ENCODE peak calls at places on chromosomes 13 and 19, in five cellular contexts. One of them, this sample, is unnamed.

GRCh38 chr13:29170451-29171082 is 350.4 kb downstream of the MTUS2 start:
- DNase-seq in psoas muscle: no peak
- DNase-seq in fibroblast of mammary gland: no peak
- DNase-seq in breast epithelium: no peak
- DNase-seq in heart left ventricle: no peak
- DNase-seq in this sample: no peak

GRCh38 chr13:23509781-23510543 is 60.2 kb upstream of the TNFRSF19 start:
- DNase-seq in psoas muscle: no peak
- DNase-seq in fibroblast of mammary gland: peak; percentile 68
- DNase-seq in breast epithelium: no peak
- DNase-seq in heart left ventricle: no peak
- DNase-seq in this sample: peak; percentile 85

GRCh38 chr19:52896431-52897148 is 845 bp downstream of the ZNF320 start:
- DNase-seq in psoas muscle: peak; percentile 58
- DNase-seq in fibroblast of mammary gland: peak; percentile 27
- DNase-seq in breast epithelium: no peak
- DNase-seq in heart left ventricle: no peak
- DNase-seq in this sample: peak; percentile 29

GRCh38 chr19:4624733-4625362 is 14.5 kb upstream of the TNFAIP8L1 start:
- DNase-seq in psoas muscle: no peak
- DNase-seq in fibroblast of mammary gland: no peak
- DNase-seq in breast epithelium: no peak
- DNase-seq in heart left ventricle: no peak
- DNase-seq in this sample: no peak

GRCh38 chr13:111217661-111218060 is 102.6 kb downstream of the ARHGEF7 start:
- DNase-seq in psoas muscle: no peak
- DNase-seq in fibroblast of mammary gland: peak; percentile 20
- DNase-seq in breast epithelium: no peak
- DNase-seq in heart left ventricle: no peak
- DNase-seq in this sample: no peak

GRCh38 chr19:44635581-44636438 is 7.9 kb upstream of the PVR start:
- DNase-seq in psoas muscle: no peak
- DNase-seq in fibroblast of mammary gland: peak; percentile 33
- DNase-seq in breast epithelium: no peak
- DNase-seq in heart left ventricle: no peak
- DNase-seq in this sample: peak; percentile 53

GRCh38 chr19:1027953-1028902 is 1.8 kb downstream of the CNN2 start:
- DNase-seq in psoas muscle: peak; percentile 78
- DNase-seq in fibroblast of mammary gland: peak; percentile 95
- DNase-seq in breast epithelium: peak; percentile 78
- DNase-seq in heart left ventricle: peak; percentile 86
- DNase-seq in this sample: peak; percentile 97

GRCh38 chr13:110113284-110113764 is 193.6 kb downstream of the COL4A1 start:
- DNase-seq in psoas muscle: peak; percentile 78
- DNase-seq in fibroblast of mammary gland: peak; percentile 77
- DNase-seq in breast epithelium: no peak
- DNase-seq in heart left ventricle: no peak
- DNase-seq in this sample: peak; percentile 92

GRCh38 chr19:3142292-3142670 is 6.4 kb downstream of the GNA15 start:
- DNase-seq in psoas muscle: no peak
- DNase-seq in fibroblast of mammary gland: peak; percentile 96
- DNase-seq in breast epithelium: no peak
- DNase-seq in heart left ventricle: no peak
- DNase-seq in this sample: no peak

GRCh38 chr13:113816248-113816924 is 47.5 kb downstream of the GAS6 start:
- DNase-seq in psoas muscle: peak; percentile 50
- DNase-seq in fibroblast of mammary gland: peak; percentile 48
- DNase-seq in breast epithelium: no peak
- DNase-seq in heart left ventricle: peak; percentile 58
- DNase-seq in this sample: no peak

GRCh38 chr19:22784051-22784450 is at the start of gene ZNF99:
- DNase-seq in psoas muscle: peak; percentile 72
- DNase-seq in fibroblast of mammary gland: no peak
- DNase-seq in breast epithelium: peak; percentile 81
- DNase-seq in heart left ventricle: peak; percentile 75
- DNase-seq in this sample: no peak

GRCh38 chr13:110354209-110354627 is 47.1 kb downstream of the COL4A2 start:
- DNase-seq in psoas muscle: no peak
- DNase-seq in fibroblast of mammary gland: no peak
- DNase-seq in breast epithelium: no peak
- DNase-seq in heart left ventricle: no peak
- DNase-seq in this sample: no peak

GRCh38 chr13:113620036-113620435 is 35.5 kb downstream of the TFDP1 start:
- DNase-seq in psoas muscle: peak; percentile 35
- DNase-seq in fibroblast of mammary gland: no peak
- DNase-seq in breast epithelium: no peak
- DNase-seq in heart left ventricle: peak; percentile 29
- DNase-seq in this sample: no peak

GRCh38 chr13:107928762-107929161 is 286.6 kb downstream of the LIG4 start:
- DNase-seq in psoas muscle: no peak
- DNase-seq in fibroblast of mammary gland: no peak
- DNase-seq in breast epithelium: no peak
- DNase-seq in heart left ventricle: no peak
- DNase-seq in this sample: no peak

GRCh38 chr13:79533781-79534400 is 52.9 kb downstream of the NDFIP2 start:
- DNase-seq in psoas muscle: no peak
- DNase-seq in fibroblast of mammary gland: peak; percentile 8
- DNase-seq in breast epithelium: no peak
- DNase-seq in heart left ventricle: no peak
- DNase-seq in this sample: peak; percentile 53

GRCh38 chr13:56347014-56347413 is 793.7 kb upstream of the PRR20A start:
- DNase-seq in psoas muscle: no peak
- DNase-seq in fibroblast of mammary gland: no peak
- DNase-seq in breast epithelium: no peak
- DNase-seq in heart left ventricle: no peak
- DNase-seq in this sample: no peak

GRCh38 chr13:114065926-114066774 is 66.3 kb downstream of the RASA3 start:
- DNase-seq in psoas muscle: no peak
- DNase-seq in fibroblast of mammary gland: no peak
- DNase-seq in breast epithelium: no peak
- DNase-seq in heart left ventricle: peak; percentile 64
- DNase-seq in this sample: no peak

GRCh38 chr13:95355491-95355890 is 54.2 kb upstream of the ABCC4 start:
- DNase-seq in psoas muscle: no peak
- DNase-seq in fibroblast of mammary gland: peak; percentile 21
- DNase-seq in breast epithelium: no peak
- DNase-seq in heart left ventricle: no peak
- DNase-seq in this sample: peak; percentile 60

GRCh38 chr13:98571955-98572662 is 4.8 kb downstream of the STK24 start:
- DNase-seq in psoas muscle: peak; percentile 69
- DNase-seq in fibroblast of mammary gland: peak; percentile 92
- DNase-seq in breast epithelium: no peak
- DNase-seq in heart left ventricle: no peak
- DNase-seq in this sample: peak; percentile 37

GRCh38 chr19:55633866-55634265 is 6.9 kb upstream of the ZNF580 start:
- DNase-seq in psoas muscle: no peak
- DNase-seq in fibroblast of mammary gland: no peak
- DNase-seq in breast epithelium: no peak
- DNase-seq in heart left ventricle: no peak
- DNase-seq in this sample: no peak

GRCh38 chr13:21075303-21076264 is 14.2 kb upstream of the LATS2 start:
- DNase-seq in psoas muscle: peak; percentile 73
- DNase-seq in fibroblast of mammary gland: peak; percentile 21
- DNase-seq in breast epithelium: no peak
- DNase-seq in heart left ventricle: peak; percentile 80
- DNase-seq in this sample: peak; percentile 52

GRCh38 chr13:81395368-81395767 is 1054.4 kb upstream of the SPRY2 start:
- DNase-seq in psoas muscle: no peak
- DNase-seq in fibroblast of mammary gland: no peak
- DNase-seq in breast epithelium: no peak
- DNase-seq in heart left ventricle: peak; percentile 46
- DNase-seq in this sample: peak; percentile 4

GRCh38 chr19:29605653-29606419 is at the start of gene POP4:
- DNase-seq in psoas muscle: peak; percentile 99
- DNase-seq in fibroblast of mammary gland: peak; percentile 92
- DNase-seq in breast epithelium: peak; percentile 96
- DNase-seq in heart left ventricle: peak; percentile 99
- DNase-seq in this sample: peak; percentile 96

GRCh38 chr19:15300533-15301194 is 31.7 kb downstream of the BRD4 start:
- DNase-seq in psoas muscle: no peak
- DNase-seq in fibroblast of mammary gland: peak; percentile 86
- DNase-seq in breast epithelium: no peak
- DNase-seq in heart left ventricle: no peak
- DNase-seq in this sample: peak; percentile 91

GRCh38 chr19:35495107-35496064 is 5.1 kb upstream of the KRTDAP start:
- DNase-seq in psoas muscle: peak; percentile 78
- DNase-seq in fibroblast of mammary gland: peak; percentile 59
- DNase-seq in breast epithelium: peak; percentile 64
- DNase-seq in heart left ventricle: peak; percentile 88
- DNase-seq in this sample: peak; percentile 73

GRCh38 chr19:46620716-46621115 is 4.2 kb downstream of the PTGIR start:
- DNase-seq in psoas muscle: peak; percentile 42
- DNase-seq in fibroblast of mammary gland: peak; percentile 63
- DNase-seq in breast epithelium: no peak
- DNase-seq in heart left ventricle: peak; percentile 61
- DNase-seq in this sample: no peak

GRCh38 chr19:13619203-13619632 is 112.9 kb upstream of the CACNA1A start:
- DNase-seq in psoas muscle: no peak
- DNase-seq in fibroblast of mammary gland: peak; percentile 83
- DNase-seq in breast epithelium: no peak
- DNase-seq in heart left ventricle: no peak
- DNase-seq in this sample: no peak

GRCh38 chr19:3722443-3723109 is 14.4 kb downstream of the TJP3 start:
- DNase-seq in psoas muscle: no peak
- DNase-seq in fibroblast of mammary gland: no peak
- DNase-seq in breast epithelium: no peak
- DNase-seq in heart left ventricle: no peak
- DNase-seq in this sample: no peak

GRCh38 chr19:58038688-58039204 is 4.9 kb downstream of the ZSCAN1 start:
- DNase-seq in psoas muscle: no peak
- DNase-seq in fibroblast of mammary gland: no peak
- DNase-seq in breast epithelium: no peak
- DNase-seq in heart left ventricle: no peak
- DNase-seq in this sample: no peak

GRCh38 chr19:58397533-58398037 is 2.1 kb downstream of the RNF225 start:
- DNase-seq in psoas muscle: no peak
- DNase-seq in fibroblast of mammary gland: no peak
- DNase-seq in breast epithelium: no peak
- DNase-seq in heart left ventricle: no peak
- DNase-seq in this sample: no peak

GRCh38 chr19:3057275-3057714 is 5.0 kb downstream of the TLE5 start:
- DNase-seq in psoas muscle: peak; percentile 97
- DNase-seq in fibroblast of mammary gland: peak; percentile 69
- DNase-seq in breast epithelium: peak; percentile 95
- DNase-seq in heart left ventricle: peak; percentile 93
- DNase-seq in this sample: peak; percentile 21

GRCh38 chr13:26401578-26402021 is 147.7 kb downstream of the CDK8 start:
- DNase-seq in psoas muscle: no peak
- DNase-seq in fibroblast of mammary gland: no peak
- DNase-seq in breast epithelium: no peak
- DNase-seq in heart left ventricle: no peak
- DNase-seq in this sample: no peak

GRCh38 chr13:48866204-48866603 is 109.5 kb upstream of the FNDC3A start:
- DNase-seq in psoas muscle: no peak
- DNase-seq in fibroblast of mammary gland: no peak
- DNase-seq in breast epithelium: no peak
- DNase-seq in heart left ventricle: no peak
- DNase-seq in this sample: no peak

GRCh38 chr13:92407858-92408257 is 818.7 kb upstream of the GPC6 start:
- DNase-seq in psoas muscle: no peak
- DNase-seq in fibroblast of mammary gland: no peak
- DNase-seq in breast epithelium: no peak
- DNase-seq in heart left ventricle: no peak
- DNase-seq in this sample: no peak

GRCh38 chr19:4506449-4507149 is 11.7 kb downstream of the PLIN4 start:
- DNase-seq in psoas muscle: no peak
- DNase-seq in fibroblast of mammary gland: peak; percentile 84
- DNase-seq in breast epithelium: no peak
- DNase-seq in heart left ventricle: no peak
- DNase-seq in this sample: peak; percentile 69

GRCh38 chr19:42480335-42481095 is 37.8 kb upstream of the CXCL17 start:
- DNase-seq in psoas muscle: no peak
- DNase-seq in fibroblast of mammary gland: peak; percentile 40
- DNase-seq in breast epithelium: no peak
- DNase-seq in heart left ventricle: no peak
- DNase-seq in this sample: peak; percentile 47
- H3K4me3 ChIP-seq in psoas muscle: no peak overlapping the region
- H3K4me3 ChIP-seq in fibroblast of mammary gland: no peak overlapping the region
- H3K4me3 ChIP-seq in breast epithelium: no peak overlapping the region
- H3K4me3 ChIP-seq in heart left ventricle: no peak overlapping the region
- H3K4me3 ChIP-seq in this sample: no peak overlapping the region

GRCh38 chr13:106810069-106810468 is 242.1 kb upstream of the ARGLU1 start:
- DNase-seq in psoas muscle: no peak
- DNase-seq in fibroblast of mammary gland: no peak
- DNase-seq in breast epithelium: no peak
- DNase-seq in heart left ventricle: no peak
- DNase-seq in this sample: no peak
- H3K4me3 ChIP-seq in psoas muscle: no peak overlapping the region
- H3K4me3 ChIP-seq in fibroblast of mammary gland: no peak overlapping the region
- H3K4me3 ChIP-seq in breast epithelium: no peak overlapping the region
- H3K4me3 ChIP-seq in heart left ventricle: no peak overlapping the region
- H3K4me3 ChIP-seq in this sample: no peak overlapping the region

GRCh38 chr19:38253788-38254187 is 2.4 kb downstream of the PPP1R14A start:
- DNase-seq in psoas muscle: no peak
- DNase-seq in fibroblast of mammary gland: no peak
- DNase-seq in breast epithelium: no peak
- DNase-seq in heart left ventricle: no peak
- DNase-seq in this sample: no peak
- H3K4me3 ChIP-seq in psoas muscle: peak overlapping the region; percentile 61
- H3K4me3 ChIP-seq in fibroblast of mammary gland: no peak overlapping the region
- H3K4me3 ChIP-seq in breast epithelium: peak overlapping the region; percentile 44
- H3K4me3 ChIP-seq in heart left ventricle: peak overlapping the region; percentile 30
- H3K4me3 ChIP-seq in this sample: no peak overlapping the region

GRCh38 chr13:37646531-37646930 is 48.0 kb upstream of the POSTN start:
- DNase-seq in psoas muscle: no peak
- DNase-seq in fibroblast of mammary gland: no peak
- DNase-seq in breast epithelium: no peak
- DNase-seq in heart left ventricle: no peak
- DNase-seq in this sample: no peak
- H3K4me3 ChIP-seq in psoas muscle: no peak overlapping the region
- H3K4me3 ChIP-seq in fibroblast of mammary gland: no peak overlapping the region
- H3K4me3 ChIP-seq in breast epithelium: no peak overlapping the region
- H3K4me3 ChIP-seq in heart left ventricle: no peak overlapping the region
- H3K4me3 ChIP-seq in this sample: no peak overlapping the region

This sample was measured in choroid plexus epithelial cell.